ENCODE peak calls at places on chromosomes 3 and 15, in seven cellular contexts. J is left ventricle myocardium inferior, I is B cell, R is neural crest cell, F is cardiac fibroblast, D is brain microvascular endothelial cell, X is WTC11. H is an unnamed sample.

GRCh38 chr3:55720614-55721013 is 233.5 kb upstream of the WNT5A start:
- DNase-seq in F (peak; percentile 5), D (peak; percentile 27), I (no peak), J (no peak), R (no peak), X (no peak), H (no peak)

GRCh38 chr15:89845305-89845893 is 30.7 kb upstream of the ANPEP start:
- DNase-seq in X (no peak), I (no peak), D (peak; percentile 86), J (no peak), F (peak; percentile 90), R (no peak), H (no peak)

GRCh38 chr3:142857056-142857455 is 31.8 kb downstream of the PCOLCE2 start:
- DNase-seq in F (peak; percentile 17), I (no peak), J (peak; percentile 56), X (peak; percentile 56), R (no peak), D (no peak), H (no peak)

GRCh38 chr15:100043069-100043641 is 298.6 kb downstream of the ADAMTS17 start:
- DNase-seq in D (peak; percentile 64), F (peak; percentile 66), X (no peak), J (no peak), I (no peak), R (no peak), H (no peak)

GRCh38 chr3:53078656-53079055 is 32.8 kb upstream of the SFMBT1 start:
- DNase-seq in J (no peak), X (no peak), D (no peak), F (no peak), R (no peak), I (no peak), H (no peak)

GRCh38 chr15:63610209-63610841 is 13.1 kb downstream of the FBXL22 start:
- DNase-seq in I (peak; percentile 66), R (peak; percentile 63), D (peak; percentile 86), J (peak; percentile 40), F (peak; percentile 80), X (peak; percentile 78), H (peak; percentile 79)

GRCh38 chr3:141728355-141728892 is 9.7 kb upstream of the RNF7 start:
- DNase-seq in J (no peak), D (no peak), I (no peak), R (no peak), F (no peak), X (no peak), H (no peak)

GRCh38 chr3:72595376-72595775 is 252.9 kb downstream of the SHQ1 start:
- DNase-seq in J (no peak), R (no peak), I (no peak), X (no peak), D (no peak), F (no peak), H (no peak)

GRCh38 chr3:51682079-51682478 is 11.0 kb downstream of the TEX264 start:
- DNase-seq in I (peak; percentile 85), R (peak; percentile 48), X (peak; percentile 72), J (peak; percentile 44), F (peak; percentile 87), D (peak; percentile 87), H (peak; percentile 91)

GRCh38 chr3:138186803-138187295 is 252 bp upstream of the ARMC8 start:
- DNase-seq in J (peak; percentile 93), I (peak; percentile 97), X (peak; percentile 86), F (peak; percentile 92), D (peak; percentile 88), R (peak; percentile 76), H (no peak)

GRCh38 chr15:36278219-36278618 is 301.2 kb upstream of the CDIN1 start:
- DNase-seq in D (peak; percentile 18), F (peak; percentile 18), R (no peak), X (no peak), I (no peak), J (no peak), H (no peak)

GRCh38 chr15:83510001-83510400 is 62.9 kb downstream of the SH3GL3 start:
- DNase-seq in D (no peak), F (no peak), J (no peak), X (no peak), R (no peak), I (no peak), H (no peak)

GRCh38 chr3:150078983-150079739 is 108.5 kb upstream of the PFN2 start:
- DNase-seq in J (no peak), X (no peak), R (no peak), I (no peak), D (peak; percentile 94), F (peak; percentile 89), H (no peak)

GRCh38 chr3:135559802-135560201 is 405.7 kb upstream of the PPP2R3A start:
- DNase-seq in X (no peak), J (no peak), I (no peak), R (no peak), F (no peak), D (no peak), H (no peak)

GRCh38 chr3:54928056-54928770 is at the start of gene LRTM1:
- DNase-seq in I (no peak), J (no peak), R (no peak), D (no peak), X (no peak), F (no peak), H (no peak)

DNA sequence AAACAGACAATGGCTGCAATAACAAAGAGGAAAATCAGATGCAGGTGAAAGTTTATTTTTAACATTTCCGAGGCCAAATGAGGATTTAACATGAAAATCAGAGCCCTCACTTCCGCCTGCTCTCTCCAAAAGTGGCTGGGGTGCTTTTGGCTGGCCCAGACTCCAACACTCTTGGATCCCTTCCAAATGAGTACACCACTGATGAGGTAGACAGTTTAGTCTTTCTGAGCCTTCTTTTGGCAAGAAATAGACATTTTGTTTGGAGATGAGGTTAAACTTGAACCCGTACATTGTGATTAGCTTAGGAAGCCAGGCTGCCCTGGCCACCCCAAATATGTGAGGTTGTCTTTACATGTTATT is 51.0 kb upstream of the TRA2B start:
- DNase-seq in J (no peak), R (no peak), I (no peak), X (no peak), D (no peak), F (no peak), H (no peak)
- TF ChIP-seq CTCF in J (no peak), R (no peak), I (no peak), X (no peak), D (no peak), F (no peak), H (no peak)

GRCh38 chr3:11539677-11540076 is 104.0 kb downstream of the VGLL4 start:
- DNase-seq in I (no peak), J (no peak), R (no peak), X (peak; percentile 46), D (no peak), F (no peak), H (no peak)
- TF ChIP-seq CTCF in I (no peak), J (no peak), R (no peak), X (no peak), D (no peak), F (no peak), H (no peak)

GRCh38 chr15:75597667-75598341 is 18.7 kb upstream of the PTPN9 start:
- DNase-seq in X (peak; percentile 35), F (peak; percentile 37), J (no peak), R (no peak), D (no peak), I (no peak), H (no peak)

GRCh38 chr15:75599396-75599795 is 20.3 kb upstream of the PTPN9 start:
- DNase-seq in D (no peak), J (no peak), X (no peak), F (no peak), R (no peak), I (no peak), H (no peak)

GRCh38 chr15:75598361-75598760 is 19.2 kb upstream of the PTPN9 start:
- DNase-seq in X (no peak), I (no peak), R (no peak), F (no peak), J (no peak), D (no peak), H (no peak)

GRCh38 chr15:75594276-75594675 is 15.2 kb upstream of the PTPN9 start:
- DNase-seq in F (no peak), R (no peak), I (no peak), D (no peak), X (no peak), J (no peak), H (no peak)

GRCh38 chr15:75596703-75597345 is 17.7 kb upstream of the PTPN9 start:
- DNase-seq in I (no peak), F (no peak), D (no peak), X (no peak), J (no peak), R (no peak), H (no peak)
- TF ChIP-seq CTCF in I (no peak), F (no peak), D (no peak), X (no peak), J (no peak), R (no peak), H (no peak)

GRCh38 chr3:134211797-134212196 is 38.9 kb downstream of the RYK start:
- DNase-seq in J (no peak), R (peak; percentile 36), I (no peak), F (peak; percentile 77), D (peak; percentile 64), X (peak; percentile 55), H (no peak)
- TF ChIP-seq CTCF in J (peak; percentile 75), R (peak; percentile 73), I (peak; percentile 35), F (peak; percentile 81), D (peak; percentile 93), X (peak; percentile 46), H (peak; percentile 53)

GRCh38 chr3:46845860-46846623 is 17.2 kb downstream of the MYL3 start:
- DNase-seq in I (peak; percentile 95), R (no peak), X (peak; percentile 80), D (peak; percentile 40), J (peak; percentile 82), F (peak; percentile 69), H (no peak)
- TF ChIP-seq CTCF in I (peak; percentile 76), R (peak; percentile 63), X (peak; percentile 44), D (peak; percentile 39), J (peak; percentile 62), F (no peak), H (no peak)

GRCh38 chr3:180911876-180912303 is 580 bp upstream of the FXR1 start:
- DNase-seq in R (no peak), F (no peak), J (no peak), X (no peak), I (peak; percentile 12), D (no peak), H (no peak)
- TF ChIP-seq CTCF in R (no peak), F (no peak), J (no peak), X (no peak), I (no peak), D (no peak), H (no peak)

DNA sequence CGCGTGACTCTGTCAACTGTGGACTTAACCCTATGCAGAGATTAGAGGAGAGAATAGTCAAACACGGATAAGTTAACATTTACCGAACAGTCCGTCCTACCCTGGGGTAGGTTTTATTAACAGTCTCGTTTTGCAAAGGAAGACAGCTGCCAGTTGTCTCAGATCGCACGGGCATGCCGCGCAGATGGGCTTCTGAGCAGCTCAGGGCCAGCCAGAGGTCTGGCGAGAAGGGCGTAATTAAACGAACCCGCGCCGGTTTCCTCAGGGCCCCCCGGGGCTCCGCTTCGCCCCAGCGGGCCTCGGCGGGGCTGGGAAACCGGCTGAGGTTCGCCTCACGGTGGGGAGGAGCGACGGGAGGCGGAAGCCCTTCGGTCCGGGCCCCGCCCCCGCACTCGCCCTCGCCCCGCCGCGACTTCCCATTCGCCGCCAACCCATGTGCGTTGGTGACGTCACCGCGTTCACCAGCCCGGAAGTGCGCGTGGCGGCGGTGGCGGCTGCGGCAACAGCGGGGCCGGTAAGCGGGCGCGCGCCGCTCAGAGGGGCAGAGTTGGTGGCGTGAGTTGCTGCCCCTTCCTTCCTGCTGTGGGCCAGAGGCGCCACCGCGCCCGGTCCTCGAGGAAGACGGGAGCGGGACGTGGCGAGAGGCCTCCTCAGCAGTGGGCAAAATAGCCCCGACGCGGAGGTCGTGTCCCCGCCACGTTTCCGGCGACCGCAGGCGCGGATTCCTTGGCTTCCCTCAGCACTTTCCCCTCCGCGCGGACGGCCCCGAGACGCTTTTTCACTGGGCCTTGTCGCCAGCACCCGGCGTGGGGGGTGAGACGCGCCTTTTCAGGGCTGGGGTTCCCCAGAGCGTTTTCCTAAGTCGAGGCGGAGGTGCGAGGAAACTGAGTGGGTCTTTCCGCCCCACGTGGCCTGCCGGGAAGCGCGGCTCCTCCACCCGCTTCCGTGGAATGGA is at the start of gene TRNT1:
- DNase-seq in I (peak; percentile 94), J (peak; percentile 97), F (peak; percentile 97), D (peak; percentile 88), R (peak; percentile 89), X (peak; percentile 88), H (peak; percentile 78)
- TF ChIP-seq CTCF in I (no peak), J (no peak), F (no peak), D (no peak), R (no peak), X (no peak), H (no peak)